ENCODE peak calls at places on chromosomes 12 and 14, in nine cellular contexts. I, A, J, C, H, V, Z, X and R are unnamed samples.

GRCh38 chr12:91630906-91631305 is 448.3 kb upstream of the DCN start:
- DNase-seq in J (no peak), V (no peak), Z (no peak), I (no peak), H (no peak), C (no peak), X (no peak), A (no peak), R (no peak)

GRCh38 chr12:73421832-73422231 is 1115.8 kb upstream of the ATXN7L3B start:
- DNase-seq in H (no peak), I (no peak), C (no peak), X (no peak), A (no peak), V (no peak), J (no peak), Z (peak; percentile 0), R (peak; percentile 30)

GRCh38 chr12:111761706-111762105 is 5.0 kb upstream of the ALDH2 start:
- DNase-seq in J (no peak), H (no peak), X (no peak), Z (no peak), I (no peak), A (no peak), C (peak; percentile 35), V (no peak), R (no peak)

GRCh38 chr12:127802271-127802670 is 464.7 kb upstream of the TMEM132C start:
- DNase-seq in H (no peak), A (no peak), I (no peak), X (no peak), Z (no peak), J (no peak), V (no peak), C (no peak), R (no peak)

GRCh38 chr12:117524806-117525205 is 163.4 kb upstream of the NOS1 start:
- DNase-seq in X (no peak), C (no peak), H (no peak), I (no peak), J (no peak), A (no peak), Z (no peak), V (no peak), R (no peak)

GRCh38 chr14:99361596-99362220 is 89.7 kb upstream of the BCL11B start:
- DNase-seq in I (no peak), H (no peak), C (no peak), Z (no peak), V (no peak), X (no peak), J (no peak), A (no peak), R (no peak)

GRCh38 chr12:20383612-20384011 is 15.3 kb downstream of the PDE3A start:
- DNase-seq in X (no peak), Z (no peak), V (no peak), C (peak; percentile 40), I (no peak), H (no peak), A (no peak), J (no peak), R (no peak)

GRCh38 chr12:110279976-110280783 is 867 bp upstream of the ATP2A2 start:
- DNase-seq in V (peak; percentile 33), X (no peak), C (peak; percentile 78), Z (peak; percentile 63), I (peak; percentile 63), J (peak; percentile 50), A (peak; percentile 67), H (no peak), R (peak; percentile 71)

GRCh38 chr14:76715102-76715926 is 46.0 kb upstream of the VASH1 start:
- DNase-seq in V (no peak), X (no peak), Z (no peak), J (no peak), C (no peak), I (no peak), A (no peak), H (no peak), R (no peak)

GRCh38 chr14:21476526-21476924 is 234 bp downstream of the RAB2B start:
- DNase-seq in C (no peak), Z (no peak), J (no peak), A (peak; percentile 88), H (peak; percentile 88), I (peak; percentile 86), V (no peak), X (no peak), R (peak; percentile 85)

DNA sequence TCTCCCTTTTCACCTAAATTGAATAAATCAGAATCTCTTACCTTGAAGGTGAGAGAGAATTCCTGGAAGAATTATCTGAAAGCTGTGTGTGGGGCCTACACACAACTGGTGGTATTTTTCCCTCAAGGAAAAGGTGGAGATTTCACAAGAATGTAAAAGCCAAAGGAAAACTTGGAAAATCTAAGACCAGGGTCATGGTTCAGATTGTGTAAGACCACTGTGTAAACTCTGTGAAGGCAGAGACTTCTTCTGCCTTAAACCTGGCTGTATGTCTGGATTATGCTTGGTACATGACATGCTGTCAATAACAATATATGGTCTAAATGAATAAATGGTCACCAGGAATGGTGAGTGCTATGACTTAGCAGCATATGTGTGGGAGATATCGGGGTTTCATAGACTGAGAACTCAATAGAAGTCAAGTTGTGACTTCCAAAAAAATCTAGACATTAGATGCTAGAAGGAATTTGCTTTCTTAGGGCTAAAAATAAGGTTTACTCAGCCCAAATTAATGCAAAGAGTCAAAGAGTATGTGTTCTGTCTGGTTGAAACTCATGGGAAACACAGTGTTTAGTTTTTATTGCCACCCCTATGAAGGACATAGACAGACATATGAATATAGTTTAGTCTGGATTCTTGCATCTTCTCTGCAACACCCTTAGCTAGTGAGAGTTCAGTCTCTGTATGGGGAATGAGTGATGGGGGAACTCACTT is 163.7 kb downstream of the SNAPC1 start:
- DNase-seq in H (no peak), A (no peak), Z (no peak), C (no peak), J (no peak), I (no peak), X (no peak), V (peak; percentile 43), R (no peak)
- TF ChIP-seq CTCF in H (no peak), A (no peak), Z (no peak), C (no peak), J (no peak), I (no peak), X (no peak), V (no peak), R (no peak)

GRCh38 chr12:19003987-19004619 is 125.4 kb upstream of the PLEKHA5 start:
- DNase-seq in J (no peak), X (no peak), Z (no peak), V (no peak), I (no peak), C (peak; percentile 90), A (no peak), H (no peak), R (no peak)

GRCh38 chr12:19008102-19008501 is 121.4 kb upstream of the PLEKHA5 start:
- DNase-seq in H (no peak), I (no peak), A (no peak), J (no peak), Z (no peak), V (no peak), X (no peak), C (no peak), R (no peak)

GRCh38 chr12:19010087-19010486 is 119.4 kb upstream of the PLEKHA5 start:
- DNase-seq in I (no peak), Z (no peak), C (no peak), A (no peak), H (no peak), X (no peak), J (no peak), V (no peak), R (no peak)

GRCh38 chr12:19005257-19005801 is 124.2 kb upstream of the PLEKHA5 start:
- DNase-seq in I (no peak), H (no peak), A (no peak), X (no peak), C (peak; percentile 26), Z (no peak), V (no peak), J (no peak), R (no peak)

GRCh38 chr12:19006626-19007025 is 122.9 kb upstream of the PLEKHA5 start:
- DNase-seq in C (no peak), I (no peak), Z (no peak), H (no peak), A (no peak), J (no peak), V (no peak), X (no peak), R (no peak)
- H3K27ac ChIP-seq in C (peak overlapping the region; percentile 29), I (no peak overlapping the region), Z (no peak overlapping the region), H (no peak overlapping the region), A (no peak overlapping the region), J (no peak overlapping the region), V (no peak overlapping the region), X (no peak overlapping the region), R (no peak overlapping the region)

GRCh38 chr12:40760821-40761220 is 68.6 kb downstream of the CNTN1 start:
- DNase-seq in C (no peak), X (no peak), H (no peak), V (no peak), A (no peak), I (no peak), J (no peak), Z (no peak), R (no peak)

DNA sequence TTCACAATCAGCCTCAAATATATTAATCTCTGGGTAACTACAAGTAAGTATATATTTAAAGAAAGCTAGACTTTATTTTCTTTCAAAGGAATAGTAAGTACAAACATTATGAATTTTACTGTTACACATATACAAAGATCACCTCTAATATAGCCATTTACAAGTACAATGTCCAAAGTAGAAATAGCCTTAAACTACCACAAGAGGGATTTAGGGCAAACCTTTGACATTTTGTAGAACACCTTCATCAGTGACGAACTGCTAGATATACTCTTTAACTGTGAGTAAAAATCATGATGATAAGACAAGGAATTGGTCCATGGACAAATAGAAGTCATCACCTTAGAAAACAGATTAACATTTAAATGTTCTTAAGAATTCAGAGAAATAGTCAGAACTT is 69.8 kb downstream of the CNTN1 start:
- DNase-seq in I (no peak), Z (no peak), J (no peak), C (no peak), A (no peak), H (no peak), X (no peak), V (no peak), R (no peak)
- TF ChIP-seq CTCF in I (no peak), Z (no peak), J (no peak), C (no peak), A (no peak), H (no peak), X (no peak), V (no peak), R (no peak)

GRCh38 chr14:24715239-24715638 is 81.2 kb upstream of the GZMB start:
- DNase-seq in H (no peak), C (no peak), A (no peak), Z (no peak), X (no peak), V (no peak), J (no peak), I (no peak), R (no peak)

GRCh38 chr14:24710403-24711063 is 76.5 kb upstream of the GZMB start:
- DNase-seq in A (peak; percentile 31), H (peak; percentile 63), X (peak; percentile 27), Z (peak; percentile 47), J (peak; percentile 30), I (peak; percentile 22), V (peak; percentile 59), C (peak; percentile 78), R (peak; percentile 33)

GRCh38 chr14:24713404-24713803 is 79.4 kb upstream of the GZMB start:
- DNase-seq in V (no peak), Z (no peak), A (no peak), C (no peak), X (no peak), J (no peak), I (no peak), H (no peak), R (no peak)

GRCh38 chr14:24712374-24712773 is 78.4 kb upstream of the GZMB start:
- DNase-seq in J (no peak), H (no peak), I (no peak), Z (no peak), X (no peak), V (no peak), C (no peak), A (no peak), R (no peak)

GRCh38 chr14:24712909-24713308 is 78.9 kb upstream of the GZMB start:
- DNase-seq in J (no peak), H (no peak), A (no peak), Z (no peak), I (no peak), X (no peak), V (no peak), C (no peak), R (no peak)
- H3K27ac ChIP-seq in J (no peak overlapping the region), H (no peak overlapping the region), A (no peak overlapping the region), Z (no peak overlapping the region), I (no peak overlapping the region), X (no peak overlapping the region), V (no peak overlapping the region), C (no peak overlapping the region), R (no peak overlapping the region)